ENCODE peak calls at places on chromosomes 12 and 14, in seven cellular contexts. One of them, this sample, is unnamed.

GRCh38 chr14:40630471-40630870 is 976.2 kb upstream of the LRFN5 start:
- DNase-seq in mesendoderm: peak
- DNase-seq in H9: no peak
- DNase-seq in IMR-90: no peak
- DNase-seq in mesenchymal stem cell: no peak
- DNase-seq in neuronal stem cell: no peak
- DNase-seq in H1: no peak
- DNase-seq in this sample: peak

GRCh38 chr12:89669197-89669596 is 39.4 kb downstream of the ATP2B1 start:
- DNase-seq in mesendoderm: no peak
- DNase-seq in H9: no peak
- DNase-seq in IMR-90: no peak
- DNase-seq in mesenchymal stem cell: no peak
- DNase-seq in neuronal stem cell: no peak
- DNase-seq in H1: no peak
- DNase-seq in this sample: no peak

GRCh38 chr14:81429028-81429427 is 28.9 kb upstream of the STON2 start:
- DNase-seq in mesendoderm: no peak
- DNase-seq in H9: no peak
- DNase-seq in IMR-90: no peak
- DNase-seq in mesenchymal stem cell: no peak
- DNase-seq in neuronal stem cell: no peak
- DNase-seq in H1: no peak
- DNase-seq in this sample: no peak

GRCh38 chr14:94018308-94018707 is 7.8 kb upstream of the OTUB2 start:
- DNase-seq in mesendoderm: no peak
- DNase-seq in H9: no peak
- DNase-seq in IMR-90: no peak
- DNase-seq in mesenchymal stem cell: no peak
- DNase-seq in neuronal stem cell: no peak
- DNase-seq in H1: no peak
- DNase-seq in this sample: peak

GRCh38 chr14:30994681-30995620 is 30.5 kb upstream of the AP4S1 start:
- DNase-seq in mesendoderm: no peak
- DNase-seq in H9: no peak
- DNase-seq in IMR-90: peak
- DNase-seq in mesenchymal stem cell: peak
- DNase-seq in neuronal stem cell: no peak
- DNase-seq in H1: no peak
- DNase-seq in this sample: no peak

GRCh38 chr12:57215668-57216013 is 953 bp upstream of the NXPH4 start:
- DNase-seq in mesendoderm: peak
- DNase-seq in H9: no peak
- DNase-seq in IMR-90: peak
- DNase-seq in mesenchymal stem cell: peak
- DNase-seq in neuronal stem cell: no peak
- DNase-seq in H1: peak
- DNase-seq in this sample: peak

GRCh38 chr12:96986883-96987523 is 79.9 kb downstream of the NEDD1 start:
- DNase-seq in mesendoderm: peak
- DNase-seq in H9: no peak
- DNase-seq in IMR-90: peak
- DNase-seq in mesenchymal stem cell: peak
- DNase-seq in neuronal stem cell: peak
- DNase-seq in H1: no peak
- DNase-seq in this sample: peak

GRCh38 chr12:29216797-29217583 is 67.9 kb downstream of the FAR2 start:
- DNase-seq in mesendoderm: no peak
- DNase-seq in H9: no peak
- DNase-seq in IMR-90: no peak
- DNase-seq in mesenchymal stem cell: peak
- DNase-seq in neuronal stem cell: no peak
- DNase-seq in H1: no peak
- DNase-seq in this sample: no peak

GRCh38 chr14:79011091-79011919 is 841.1 kb downstream of the NRXN3 start:
- DNase-seq in mesendoderm: peak
- DNase-seq in H9: peak
- DNase-seq in IMR-90: peak
- DNase-seq in mesenchymal stem cell: peak
- DNase-seq in neuronal stem cell: peak
- DNase-seq in H1: no peak
- DNase-seq in this sample: no peak

GRCh38 chr12:48182659-48183058 is 785 bp upstream of the CCDC184 start:
- DNase-seq in mesendoderm: no peak
- DNase-seq in H9: no peak
- DNase-seq in IMR-90: no peak
- DNase-seq in mesenchymal stem cell: no peak
- DNase-seq in neuronal stem cell: no peak
- DNase-seq in H1: no peak
- DNase-seq in this sample: no peak

GRCh38 chr12:47837190-47838171 is 17.8 kb upstream of the HDAC7 start:
- DNase-seq in mesendoderm: peak
- DNase-seq in H9: peak
- DNase-seq in IMR-90: peak
- DNase-seq in mesenchymal stem cell: peak
- DNase-seq in neuronal stem cell: peak
- DNase-seq in H1: peak
- DNase-seq in this sample: peak

GRCh38 chr14:32998433-32998832 is 59.8 kb downstream of the NPAS3 start:
- DNase-seq in mesendoderm: peak
- DNase-seq in H9: no peak
- DNase-seq in IMR-90: peak
- DNase-seq in mesenchymal stem cell: no peak
- DNase-seq in neuronal stem cell: no peak
- DNase-seq in H1: no peak
- DNase-seq in this sample: no peak

GRCh38 chr14:86481105-86481504 is 951.2 kb downstream of the FLRT2 start:
- DNase-seq in mesendoderm: peak
- DNase-seq in H9: no peak
- DNase-seq in IMR-90: peak
- DNase-seq in mesenchymal stem cell: peak
- DNase-seq in neuronal stem cell: no peak
- DNase-seq in H1: no peak
- DNase-seq in this sample: peak

GRCh38 chr12:61713121-61713520 is 547.1 kb upstream of the USP15 start:
- DNase-seq in mesendoderm: no peak
- DNase-seq in H9: no peak
- DNase-seq in IMR-90: no peak
- DNase-seq in mesenchymal stem cell: peak
- DNase-seq in neuronal stem cell: no peak
- DNase-seq in H1: no peak
- DNase-seq in this sample: no peak

GRCh38 chr12:10331642-10332239 is 24.1 kb downstream of the KLRD1 start:
- DNase-seq in mesendoderm: peak
- DNase-seq in H9: no peak
- DNase-seq in IMR-90: peak
- DNase-seq in mesenchymal stem cell: peak
- DNase-seq in neuronal stem cell: peak
- DNase-seq in H1: no peak
- DNase-seq in this sample: no peak

GRCh38 chr14:39434401-39434800 is 2.2 kb upstream of the FBXO33 start:
- DNase-seq in mesendoderm: no peak
- DNase-seq in H9: no peak
- DNase-seq in IMR-90: peak
- DNase-seq in mesenchymal stem cell: no peak
- DNase-seq in neuronal stem cell: no peak
- DNase-seq in H1: no peak
- DNase-seq in this sample: no peak

GRCh38 chr14:70259420-70259819 is 70.7 kb upstream of the SLC8A3 start:
- DNase-seq in mesendoderm: no peak
- DNase-seq in H9: no peak
- DNase-seq in IMR-90: no peak
- DNase-seq in mesenchymal stem cell: no peak
- DNase-seq in neuronal stem cell: no peak
- DNase-seq in H1: no peak
- DNase-seq in this sample: no peak

GRCh38 chr14:94481468-94482131 is 5.6 kb upstream of the SERPINA9 start:
- DNase-seq in mesendoderm: no peak
- DNase-seq in H9: no peak
- DNase-seq in IMR-90: peak
- DNase-seq in mesenchymal stem cell: no peak
- DNase-seq in neuronal stem cell: no peak
- DNase-seq in H1: no peak
- DNase-seq in this sample: peak

GRCh38 chr12:57127710-57128518 is at the start of gene LRP1:
- DNase-seq in mesendoderm: peak
- DNase-seq in H9: peak
- DNase-seq in IMR-90: peak
- DNase-seq in mesenchymal stem cell: peak
- DNase-seq in neuronal stem cell: peak
- DNase-seq in H1: peak
- DNase-seq in this sample: peak

GRCh38 chr12:53481957-53482586 is 17.2 kb downstream of the MAP3K12 start:
- DNase-seq in mesendoderm: peak
- DNase-seq in H9: peak
- DNase-seq in IMR-90: no peak
- DNase-seq in mesenchymal stem cell: peak
- DNase-seq in neuronal stem cell: no peak
- DNase-seq in H1: no peak
- DNase-seq in this sample: peak
- H2BK5ac ChIP-seq in mesendoderm: no peak
- H2BK5ac ChIP-seq in H9: no peak
- H2BK5ac ChIP-seq in IMR-90: no peak
- H2BK5ac ChIP-seq in mesenchymal stem cell: no peak
- H2BK5ac ChIP-seq in neuronal stem cell: no peak
- H2BK5ac ChIP-seq in H1: no peak
- H2BK5ac ChIP-seq in this sample: no peak

GRCh38 chr12:3278681-3279414 is 201.7 kb downstream of the TSPAN9 start:
- DNase-seq in mesendoderm: no peak
- DNase-seq in H9: no peak
- DNase-seq in IMR-90: no peak
- DNase-seq in mesenchymal stem cell: no peak
- DNase-seq in neuronal stem cell: no peak
- DNase-seq in H1: no peak
- DNase-seq in this sample: no peak
- H2BK5ac ChIP-seq in mesendoderm: no peak
- H2BK5ac ChIP-seq in H9: no peak
- H2BK5ac ChIP-seq in IMR-90: no peak
- H2BK5ac ChIP-seq in mesenchymal stem cell: no peak
- H2BK5ac ChIP-seq in neuronal stem cell: no peak
- H2BK5ac ChIP-seq in H1: peak
- H2BK5ac ChIP-seq in this sample: no peak

GRCh38 chr14:43140453-43140852 is 1366.6 kb downstream of the FSCB start:
- DNase-seq in mesendoderm: no peak
- DNase-seq in H9: no peak
- DNase-seq in IMR-90: no peak
- DNase-seq in mesenchymal stem cell: no peak
- DNase-seq in neuronal stem cell: no peak
- DNase-seq in H1: no peak
- DNase-seq in this sample: no peak
- H2BK5ac ChIP-seq in mesendoderm: no peak
- H2BK5ac ChIP-seq in H9: no peak
- H2BK5ac ChIP-seq in IMR-90: no peak
- H2BK5ac ChIP-seq in mesenchymal stem cell: no peak
- H2BK5ac ChIP-seq in neuronal stem cell: no peak
- H2BK5ac ChIP-seq in H1: no peak
- H2BK5ac ChIP-seq in this sample: no peak

GRCh38 chr14:97806871-97807270 is 1009.7 kb downstream of the VRK1 start:
- DNase-seq in mesendoderm: no peak
- DNase-seq in H9: no peak
- DNase-seq in IMR-90: no peak
- DNase-seq in mesenchymal stem cell: no peak
- DNase-seq in neuronal stem cell: no peak
- DNase-seq in H1: no peak
- DNase-seq in this sample: no peak
- H2BK5ac ChIP-seq in mesendoderm: no peak
- H2BK5ac ChIP-seq in H9: no peak
- H2BK5ac ChIP-seq in IMR-90: no peak
- H2BK5ac ChIP-seq in mesenchymal stem cell: no peak
- H2BK5ac ChIP-seq in neuronal stem cell: no peak
- H2BK5ac ChIP-seq in H1: no peak
- H2BK5ac ChIP-seq in this sample: no peak

DNA sequence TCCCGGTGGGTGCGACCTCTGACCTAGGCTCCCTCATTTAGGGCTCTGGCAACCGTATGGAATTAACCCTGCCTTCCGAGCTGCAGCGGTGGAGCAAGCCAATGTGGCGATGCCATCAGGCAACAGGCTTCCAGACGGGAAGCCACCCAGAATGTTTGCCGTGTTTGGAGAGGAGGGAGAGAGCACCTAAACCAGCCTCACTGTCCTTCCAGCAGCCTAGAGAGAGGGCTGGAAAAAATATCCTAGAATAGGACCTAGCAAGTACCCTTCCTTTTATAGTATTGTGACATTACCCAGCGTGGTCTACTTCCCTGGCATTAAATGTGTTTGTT is 287 bp upstream of the SLC2A13 start:
- DNase-seq in mesendoderm: no peak
- DNase-seq in H9: no peak
- DNase-seq in IMR-90: no peak
- DNase-seq in mesenchymal stem cell: no peak
- DNase-seq in neuronal stem cell: no peak
- DNase-seq in H1: no peak
- DNase-seq in this sample: no peak
- H2BK5ac ChIP-seq in mesendoderm: no peak
- H2BK5ac ChIP-seq in H9: no peak
- H2BK5ac ChIP-seq in IMR-90: no peak
- H2BK5ac ChIP-seq in mesenchymal stem cell: no peak
- H2BK5ac ChIP-seq in neuronal stem cell: no peak
- H2BK5ac ChIP-seq in H1: no peak
- H2BK5ac ChIP-seq in this sample: no peak

DNA sequence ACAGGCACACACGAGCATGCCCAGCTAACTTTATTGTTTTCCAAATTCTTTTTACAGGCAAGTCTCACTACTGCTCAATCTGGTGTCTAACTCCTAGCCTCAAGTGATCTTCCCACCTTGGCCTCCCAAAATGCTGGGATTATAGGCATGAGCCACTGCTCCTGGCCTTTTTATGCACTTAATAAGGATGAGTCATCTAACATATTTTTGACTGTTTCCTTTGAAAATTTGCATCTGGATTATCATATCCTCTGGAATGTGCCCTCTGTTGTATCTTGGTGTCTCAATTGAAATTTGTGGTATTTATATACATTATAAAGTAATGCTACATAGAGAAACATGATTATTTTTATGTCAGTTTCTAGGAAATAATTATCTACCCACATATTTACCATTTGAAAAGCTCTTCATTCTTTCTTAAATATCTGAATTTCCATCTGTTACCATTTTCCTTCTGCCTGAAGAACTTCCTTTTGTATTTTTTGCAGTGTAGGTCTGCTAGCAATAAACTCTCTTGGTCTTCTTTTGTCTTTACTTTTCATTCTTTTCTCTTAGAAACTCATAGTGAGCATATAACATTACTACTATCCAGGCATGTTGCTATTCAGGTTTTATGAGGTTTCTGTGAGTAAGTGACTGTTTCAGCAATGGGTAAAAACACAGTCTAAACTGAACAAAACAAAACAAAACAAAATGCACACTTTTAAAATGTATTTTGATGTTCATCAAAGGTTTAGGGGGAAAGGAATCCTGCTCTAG is 52.8 kb upstream of the CNOT2 start:
- DNase-seq in mesendoderm: no peak
- DNase-seq in H9: no peak
- DNase-seq in IMR-90: peak
- DNase-seq in mesenchymal stem cell: no peak
- DNase-seq in neuronal stem cell: no peak
- DNase-seq in H1: no peak
- DNase-seq in this sample: peak
- H2BK5ac ChIP-seq in mesendoderm: no peak
- H2BK5ac ChIP-seq in H9: no peak
- H2BK5ac ChIP-seq in IMR-90: no peak
- H2BK5ac ChIP-seq in mesenchymal stem cell: no peak
- H2BK5ac ChIP-seq in neuronal stem cell: no peak
- H2BK5ac ChIP-seq in H1: no peak
- H2BK5ac ChIP-seq in this sample: no peak

This sample was measured in trophoblast cell.